ENCODE peak calls at places on chromosome 13, in ten cellular contexts. One of them, this sample, is unnamed.

GRCh38 chr13:21164631-21165030 is 11.7 kb downstream of the SKA3 start:
- DNase-seq in GM12864: no peak
- DNase-seq in breast epithelium: no peak
- DNase-seq in CD8-positive, alpha-beta T cell: no peak
- DNase-seq in astrocyte of the spinal cord: no peak
- DNase-seq in choroid plexus epithelial cell: peak
- DNase-seq in dorsolateral prefrontal cortex: no peak
- DNase-seq in HepG2: no peak
- DNase-seq in H9: no peak
- DNase-seq in AG04449: no peak
- DNase-seq in this sample: no peak

GRCh38 chr13:57878291-57878690 is 246.7 kb downstream of the PCDH17 start:
- DNase-seq in choroid plexus epithelial cell: no peak
- DNase-seq in dorsolateral prefrontal cortex: no peak
- DNase-seq in HepG2: no peak
- DNase-seq in GM12864: no peak
- DNase-seq in astrocyte of the spinal cord: no peak
- DNase-seq in CD8-positive, alpha-beta T cell: no peak
- DNase-seq in breast epithelium: no peak
- DNase-seq in H9: no peak
- DNase-seq in AG04449: no peak
- DNase-seq in this sample: no peak

GRCh38 chr13:100089633-100090032 is 740 bp downstream of the PCCA start:
- DNase-seq in HepG2: no peak
- DNase-seq in CD8-positive, alpha-beta T cell: no peak
- DNase-seq in dorsolateral prefrontal cortex: no peak
- DNase-seq in astrocyte of the spinal cord: peak
- DNase-seq in breast epithelium: no peak
- DNase-seq in choroid plexus epithelial cell: peak
- DNase-seq in H9: no peak
- DNase-seq in AG04449: no peak
- DNase-seq in GM12864: no peak
- DNase-seq in this sample: no peak

GRCh38 chr13:48138270-48138669 is 43.4 kb upstream of the MED4 start:
- DNase-seq in GM12864: no peak
- DNase-seq in astrocyte of the spinal cord: no peak
- DNase-seq in breast epithelium: no peak
- DNase-seq in CD8-positive, alpha-beta T cell: no peak
- DNase-seq in dorsolateral prefrontal cortex: no peak
- DNase-seq in choroid plexus epithelial cell: no peak
- DNase-seq in HepG2: no peak
- DNase-seq in H9: no peak
- DNase-seq in AG04449: no peak
- DNase-seq in this sample: no peak

GRCh38 chr13:22278336-22278929 is 607.6 kb downstream of the FGF9 start:
- DNase-seq in dorsolateral prefrontal cortex: no peak
- DNase-seq in GM12864: peak
- DNase-seq in HepG2: peak
- DNase-seq in H9: peak
- DNase-seq in AG04449: no peak
- DNase-seq in breast epithelium: peak
- DNase-seq in astrocyte of the spinal cord: no peak
- DNase-seq in choroid plexus epithelial cell: peak
- DNase-seq in CD8-positive, alpha-beta T cell: peak
- DNase-seq in this sample: no peak

GRCh38 chr13:50069255-50069654 is 54.0 kb downstream of the KCNRG start:
- DNase-seq in astrocyte of the spinal cord: no peak
- DNase-seq in AG04449: no peak
- DNase-seq in dorsolateral prefrontal cortex: no peak
- DNase-seq in choroid plexus epithelial cell: peak
- DNase-seq in GM12864: no peak
- DNase-seq in HepG2: no peak
- DNase-seq in CD8-positive, alpha-beta T cell: no peak
- DNase-seq in H9: no peak
- DNase-seq in breast epithelium: no peak
- DNase-seq in this sample: no peak

GRCh38 chr13:37187110-37187509 is 81.6 kb upstream of the CSNK1A1L start:
- DNase-seq in HepG2: no peak
- DNase-seq in AG04449: no peak
- DNase-seq in GM12864: no peak
- DNase-seq in breast epithelium: peak
- DNase-seq in dorsolateral prefrontal cortex: no peak
- DNase-seq in H9: no peak
- DNase-seq in CD8-positive, alpha-beta T cell: no peak
- DNase-seq in choroid plexus epithelial cell: peak
- DNase-seq in astrocyte of the spinal cord: peak
- DNase-seq in this sample: no peak

GRCh38 chr13:31207630-31208549 is 8.1 kb downstream of the B3GLCT start:
- DNase-seq in breast epithelium: no peak
- DNase-seq in HepG2: no peak
- DNase-seq in H9: no peak
- DNase-seq in AG04449: no peak
- DNase-seq in CD8-positive, alpha-beta T cell: no peak
- DNase-seq in dorsolateral prefrontal cortex: no peak
- DNase-seq in choroid plexus epithelial cell: peak
- DNase-seq in GM12864: no peak
- DNase-seq in astrocyte of the spinal cord: peak
- DNase-seq in this sample: no peak

GRCh38 chr13:75482070-75482819 is at the start of gene TBC1D4:
- DNase-seq in choroid plexus epithelial cell: peak
- DNase-seq in astrocyte of the spinal cord: peak
- DNase-seq in CD8-positive, alpha-beta T cell: peak
- DNase-seq in GM12864: peak
- DNase-seq in breast epithelium: peak
- DNase-seq in HepG2: peak
- DNase-seq in H9: peak
- DNase-seq in AG04449: peak
- DNase-seq in dorsolateral prefrontal cortex: peak
- DNase-seq in this sample: peak

GRCh38 chr13:75485286-75486062 is 3.5 kb upstream of the TBC1D4 start:
- DNase-seq in breast epithelium: peak
- DNase-seq in CD8-positive, alpha-beta T cell: no peak
- DNase-seq in HepG2: peak
- DNase-seq in AG04449: peak
- DNase-seq in dorsolateral prefrontal cortex: no peak
- DNase-seq in choroid plexus epithelial cell: peak
- DNase-seq in GM12864: no peak
- DNase-seq in astrocyte of the spinal cord: peak
- DNase-seq in H9: no peak
- DNase-seq in this sample: no peak

GRCh38 chr13:75480691-75481175 is 1.2 kb downstream of the TBC1D4 start:
- DNase-seq in HepG2: peak
- DNase-seq in breast epithelium: peak
- DNase-seq in choroid plexus epithelial cell: peak
- DNase-seq in AG04449: no peak
- DNase-seq in CD8-positive, alpha-beta T cell: no peak
- DNase-seq in astrocyte of the spinal cord: peak
- DNase-seq in GM12864: peak
- DNase-seq in dorsolateral prefrontal cortex: peak
- DNase-seq in H9: peak
- DNase-seq in this sample: no peak

GRCh38 chr13:75481176-75482069 is 546 bp downstream of the TBC1D4 start:
- DNase-seq in AG04449: no peak
- DNase-seq in dorsolateral prefrontal cortex: no peak
- DNase-seq in GM12864: no peak
- DNase-seq in H9: peak
- DNase-seq in CD8-positive, alpha-beta T cell: no peak
- DNase-seq in HepG2: no peak
- DNase-seq in choroid plexus epithelial cell: no peak
- DNase-seq in astrocyte of the spinal cord: peak
- DNase-seq in breast epithelium: no peak
- DNase-seq in this sample: no peak

DNA sequence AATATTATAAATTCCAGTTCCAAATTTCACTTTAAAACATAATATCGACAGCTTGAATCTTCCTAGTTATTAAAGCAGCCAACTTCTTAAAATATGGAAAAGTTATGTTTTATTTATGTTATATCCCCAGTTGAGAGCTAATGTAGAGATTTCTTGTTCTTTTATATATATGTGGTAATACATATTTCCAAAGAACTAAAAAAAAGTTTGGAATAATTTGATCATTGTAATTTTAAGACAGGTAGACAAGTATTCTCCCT is 781 bp upstream of the TBC1D4 start:
- DNase-seq in CD8-positive, alpha-beta T cell: no peak
- DNase-seq in HepG2: no peak
- DNase-seq in astrocyte of the spinal cord: no peak
- DNase-seq in H9: no peak
- DNase-seq in dorsolateral prefrontal cortex: no peak
- DNase-seq in GM12864: no peak
- DNase-seq in breast epithelium: no peak
- DNase-seq in choroid plexus epithelial cell: no peak
- DNase-seq in AG04449: no peak
- DNase-seq in this sample: no peak
- TF ChIP-seq CTCF in CD8-positive, alpha-beta T cell: peak
- TF ChIP-seq CTCF in HepG2: no peak
- TF ChIP-seq CTCF in astrocyte of the spinal cord: no peak
- TF ChIP-seq CTCF in H9: no peak
- TF ChIP-seq CTCF in dorsolateral prefrontal cortex: no peak
- TF ChIP-seq CTCF in GM12864: no peak
- TF ChIP-seq CTCF in breast epithelium: no peak
- TF ChIP-seq CTCF in choroid plexus epithelial cell: no peak
- TF ChIP-seq CTCF in AG04449: no peak
- TF ChIP-seq CTCF in this sample: no peak

DNA sequence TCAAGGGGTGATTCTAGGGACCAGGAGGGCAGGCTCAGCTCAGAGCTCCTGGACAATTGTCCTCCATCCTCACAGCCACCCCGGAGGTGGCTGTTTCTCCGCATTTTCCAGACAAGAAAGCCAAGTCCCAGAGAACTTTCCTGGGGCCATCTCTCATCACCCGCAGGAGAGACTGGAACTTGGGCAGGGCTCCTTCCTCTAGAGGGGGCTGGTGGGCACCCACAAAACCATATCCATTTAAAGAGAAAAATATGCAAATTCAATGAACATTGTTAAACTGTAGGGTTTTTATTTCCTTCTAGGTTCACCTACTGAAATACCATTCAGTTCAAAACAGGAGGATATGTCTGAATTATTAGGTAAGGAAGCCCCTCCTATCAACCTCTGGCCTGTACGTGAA is 16.6 kb downstream of the SPACA7 start:
- DNase-seq in astrocyte of the spinal cord: no peak
- DNase-seq in dorsolateral prefrontal cortex: no peak
- DNase-seq in HepG2: no peak
- DNase-seq in AG04449: no peak
- DNase-seq in choroid plexus epithelial cell: no peak
- DNase-seq in breast epithelium: no peak
- DNase-seq in CD8-positive, alpha-beta T cell: no peak
- DNase-seq in GM12864: no peak
- DNase-seq in H9: no peak
- DNase-seq in this sample: no peak
- TF ChIP-seq CTCF in astrocyte of the spinal cord: no peak
- TF ChIP-seq CTCF in dorsolateral prefrontal cortex: no peak
- TF ChIP-seq CTCF in HepG2: no peak
- TF ChIP-seq CTCF in AG04449: no peak
- TF ChIP-seq CTCF in choroid plexus epithelial cell: no peak
- TF ChIP-seq CTCF in breast epithelium: no peak
- TF ChIP-seq CTCF in CD8-positive, alpha-beta T cell: no peak
- TF ChIP-seq CTCF in GM12864: peak
- TF ChIP-seq CTCF in H9: peak
- TF ChIP-seq CTCF in this sample: no peak

GRCh38 chr13:25690582-25690981 is 318.8 kb downstream of the ATP8A2 start:
- DNase-seq in HepG2: no peak
- DNase-seq in astrocyte of the spinal cord: no peak
- DNase-seq in H9: no peak
- DNase-seq in GM12864: no peak
- DNase-seq in choroid plexus epithelial cell: no peak
- DNase-seq in AG04449: no peak
- DNase-seq in dorsolateral prefrontal cortex: no peak
- DNase-seq in CD8-positive, alpha-beta T cell: no peak
- DNase-seq in breast epithelium: no peak
- DNase-seq in this sample: no peak

GRCh38 chr13:25686831-25687495 is 315.2 kb downstream of the ATP8A2 start:
- DNase-seq in H9: no peak
- DNase-seq in AG04449: no peak
- DNase-seq in breast epithelium: no peak
- DNase-seq in dorsolateral prefrontal cortex: no peak
- DNase-seq in choroid plexus epithelial cell: no peak
- DNase-seq in astrocyte of the spinal cord: no peak
- DNase-seq in HepG2: no peak
- DNase-seq in CD8-positive, alpha-beta T cell: no peak
- DNase-seq in GM12864: no peak
- DNase-seq in this sample: no peak

GRCh38 chr13:25689539-25689938 is 317.8 kb downstream of the ATP8A2 start:
- DNase-seq in choroid plexus epithelial cell: no peak
- DNase-seq in AG04449: no peak
- DNase-seq in H9: no peak
- DNase-seq in astrocyte of the spinal cord: no peak
- DNase-seq in dorsolateral prefrontal cortex: no peak
- DNase-seq in breast epithelium: no peak
- DNase-seq in GM12864: no peak
- DNase-seq in CD8-positive, alpha-beta T cell: no peak
- DNase-seq in HepG2: no peak
- DNase-seq in this sample: no peak

GRCh38 chr13:25687622-25688225 is 315.9 kb downstream of the ATP8A2 start:
- DNase-seq in H9: no peak
- DNase-seq in GM12864: no peak
- DNase-seq in dorsolateral prefrontal cortex: no peak
- DNase-seq in CD8-positive, alpha-beta T cell: no peak
- DNase-seq in choroid plexus epithelial cell: peak
- DNase-seq in HepG2: no peak
- DNase-seq in AG04449: no peak
- DNase-seq in breast epithelium: no peak
- DNase-seq in astrocyte of the spinal cord: peak
- DNase-seq in this sample: no peak

DNA sequence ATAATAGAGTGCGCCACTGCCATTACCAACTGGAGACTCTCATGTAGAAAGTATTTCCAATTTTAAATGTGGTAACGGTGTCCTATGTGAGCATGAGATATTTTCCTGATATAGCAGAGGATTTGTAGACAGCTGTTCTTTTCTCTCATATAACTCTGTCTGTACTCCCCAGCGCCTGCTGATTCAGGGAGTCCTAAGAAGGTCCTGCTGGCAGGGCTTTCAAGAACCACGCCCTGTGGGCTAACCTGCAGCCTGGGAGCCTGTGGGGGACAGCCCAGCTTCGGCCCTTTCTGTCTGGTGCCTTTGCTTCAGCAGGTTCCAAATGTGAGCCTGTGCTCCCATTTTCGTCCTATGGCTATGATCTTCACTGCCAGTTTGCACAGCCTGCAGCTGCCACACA is 316.8 kb downstream of the ATP8A2 start:
- DNase-seq in choroid plexus epithelial cell: no peak
- DNase-seq in CD8-positive, alpha-beta T cell: no peak
- DNase-seq in AG04449: no peak
- DNase-seq in breast epithelium: no peak
- DNase-seq in HepG2: no peak
- DNase-seq in GM12864: no peak
- DNase-seq in H9: no peak
- DNase-seq in astrocyte of the spinal cord: no peak
- DNase-seq in dorsolateral prefrontal cortex: no peak
- DNase-seq in this sample: no peak
- TF ChIP-seq CTCF in choroid plexus epithelial cell: no peak
- TF ChIP-seq CTCF in CD8-positive, alpha-beta T cell: no peak
- TF ChIP-seq CTCF in AG04449: no peak
- TF ChIP-seq CTCF in breast epithelium: no peak
- TF ChIP-seq CTCF in HepG2: no peak
- TF ChIP-seq CTCF in GM12864: no peak
- TF ChIP-seq CTCF in H9: no peak
- TF ChIP-seq CTCF in astrocyte of the spinal cord: no peak
- TF ChIP-seq CTCF in dorsolateral prefrontal cortex: no peak
- TF ChIP-seq CTCF in this sample: no peak

GRCh38 chr13:112105244-112105681 is 38.3 kb downstream of the SOX1 start:
- DNase-seq in AG04449: no peak
- DNase-seq in dorsolateral prefrontal cortex: no peak
- DNase-seq in choroid plexus epithelial cell: no peak
- DNase-seq in breast epithelium: no peak
- DNase-seq in astrocyte of the spinal cord: no peak
- DNase-seq in CD8-positive, alpha-beta T cell: no peak
- DNase-seq in GM12864: no peak
- DNase-seq in HepG2: no peak
- DNase-seq in H9: no peak
- DNase-seq in this sample: no peak

GRCh38 chr13:112105884-112106283 is 38.9 kb downstream of the SOX1 start:
- DNase-seq in choroid plexus epithelial cell: no peak
- DNase-seq in HepG2: no peak
- DNase-seq in breast epithelium: no peak
- DNase-seq in CD8-positive, alpha-beta T cell: no peak
- DNase-seq in astrocyte of the spinal cord: no peak
- DNase-seq in GM12864: no peak
- DNase-seq in dorsolateral prefrontal cortex: no peak
- DNase-seq in H9: peak
- DNase-seq in AG04449: no peak
- DNase-seq in this sample: no peak

GRCh38 chr13:112103260-112103843 is 36.4 kb downstream of the SOX1 start:
- DNase-seq in HepG2: no peak
- DNase-seq in choroid plexus epithelial cell: no peak
- DNase-seq in astrocyte of the spinal cord: no peak
- DNase-seq in AG04449: no peak
- DNase-seq in CD8-positive, alpha-beta T cell: no peak
- DNase-seq in breast epithelium: no peak
- DNase-seq in GM12864: no peak
- DNase-seq in dorsolateral prefrontal cortex: no peak
- DNase-seq in H9: no peak
- DNase-seq in this sample: no peak

GRCh38 chr13:112104873-112105234 is 37.9 kb downstream of the SOX1 start:
- DNase-seq in HepG2: no peak
- DNase-seq in astrocyte of the spinal cord: no peak
- DNase-seq in dorsolateral prefrontal cortex: no peak
- DNase-seq in choroid plexus epithelial cell: no peak
- DNase-seq in GM12864: no peak
- DNase-seq in breast epithelium: no peak
- DNase-seq in AG04449: no peak
- DNase-seq in H9: no peak
- DNase-seq in CD8-positive, alpha-beta T cell: no peak
- DNase-seq in this sample: no peak

GRCh38 chr13:112103971-112104872 is 37.3 kb downstream of the SOX1 start:
- DNase-seq in breast epithelium: no peak
- DNase-seq in H9: peak
- DNase-seq in CD8-positive, alpha-beta T cell: no peak
- DNase-seq in astrocyte of the spinal cord: no peak
- DNase-seq in choroid plexus epithelial cell: no peak
- DNase-seq in dorsolateral prefrontal cortex: no peak
- DNase-seq in GM12864: no peak
- DNase-seq in HepG2: no peak
- DNase-seq in AG04449: no peak
- DNase-seq in this sample: no peak
- TF ChIP-seq CTCF in breast epithelium: no peak
- TF ChIP-seq CTCF in H9: no peak
- TF ChIP-seq CTCF in CD8-positive, alpha-beta T cell: no peak
- TF ChIP-seq CTCF in astrocyte of the spinal cord: no peak
- TF ChIP-seq CTCF in choroid plexus epithelial cell: no peak
- TF ChIP-seq CTCF in dorsolateral prefrontal cortex: no peak
- TF ChIP-seq CTCF in GM12864: no peak
- TF ChIP-seq CTCF in HepG2: no peak
- TF ChIP-seq CTCF in AG04449: no peak
- TF ChIP-seq CTCF in this sample: no peak

This sample was measured in CD14-positive monocyte.